ENCODE peak calls at places on chromosome 6, in eight cellular contexts. One of them, this sample, is unnamed.

GRCh38 chr6:34928220-34928619 is 39.2 kb downstream of the ANKS1A start:
- DNase-seq in IMR-90: no peak
- DNase-seq in HCT116: no peak
- DNase-seq in pancreas: no peak
- DNase-seq in OCI-LY7: no peak
- DNase-seq in activated T-cell treated with anti-CD3 and anti-CD28 coated beads for 4 hours: no peak
- DNase-seq in ovary: no peak
- DNase-seq in endodermal cell: no peak
- DNase-seq in this sample: no peak

GRCh38 chr6:5580736-5581568 is 319.6 kb downstream of the FARS2 start:
- DNase-seq in IMR-90: no peak
- DNase-seq in HCT116: no peak
- DNase-seq in pancreas: no peak
- DNase-seq in OCI-LY7: peak
- DNase-seq in activated T-cell treated with anti-CD3 and anti-CD28 coated beads for 4 hours: no peak
- DNase-seq in ovary: no peak
- DNase-seq in endodermal cell: no peak
- DNase-seq in this sample: no peak

GRCh38 chr6:24924956-24925355 is 10.8 kb downstream of the RIPOR2 start:
- DNase-seq in IMR-90: no peak
- DNase-seq in HCT116: no peak
- DNase-seq in pancreas: no peak
- DNase-seq in OCI-LY7: no peak
- DNase-seq in activated T-cell treated with anti-CD3 and anti-CD28 coated beads for 4 hours: no peak
- DNase-seq in ovary: no peak
- DNase-seq in endodermal cell: no peak
- DNase-seq in this sample: no peak

GRCh38 chr6:13762648-13763441 is 51.2 kb upstream of the RANBP9 start:
- DNase-seq in IMR-90: peak
- DNase-seq in HCT116: no peak
- DNase-seq in pancreas: no peak
- DNase-seq in OCI-LY7: peak
- DNase-seq in activated T-cell treated with anti-CD3 and anti-CD28 coated beads for 4 hours: no peak
- DNase-seq in ovary: peak
- DNase-seq in endodermal cell: no peak
- DNase-seq in this sample: no peak

GRCh38 chr6:147974376-147974775 is 368.3 kb upstream of the SASH1 start:
- DNase-seq in IMR-90: peak
- DNase-seq in HCT116: no peak
- DNase-seq in pancreas: no peak
- DNase-seq in OCI-LY7: no peak
- DNase-seq in activated T-cell treated with anti-CD3 and anti-CD28 coated beads for 4 hours: no peak
- DNase-seq in ovary: no peak
- DNase-seq in endodermal cell: no peak
- DNase-seq in this sample: no peak

GRCh38 chr6:70398783-70399730 is 14.3 kb upstream of the FAM135A start:
- DNase-seq in IMR-90: peak
- DNase-seq in HCT116: peak
- DNase-seq in pancreas: peak
- DNase-seq in OCI-LY7: no peak
- DNase-seq in activated T-cell treated with anti-CD3 and anti-CD28 coated beads for 4 hours: no peak
- DNase-seq in ovary: no peak
- DNase-seq in endodermal cell: no peak
- DNase-seq in this sample: peak

GRCh38 chr6:26133730-26134129 is 46.5 kb downstream of the HFE start:
- DNase-seq in IMR-90: no peak
- DNase-seq in HCT116: no peak
- DNase-seq in pancreas: no peak
- DNase-seq in OCI-LY7: no peak
- DNase-seq in activated T-cell treated with anti-CD3 and anti-CD28 coated beads for 4 hours: no peak
- DNase-seq in ovary: no peak
- DNase-seq in endodermal cell: no peak
- DNase-seq in this sample: no peak

GRCh38 chr6:14550410-14550809 is 432.8 kb downstream of the CD83 start:
- DNase-seq in IMR-90: no peak
- DNase-seq in HCT116: no peak
- DNase-seq in pancreas: no peak
- DNase-seq in OCI-LY7: no peak
- DNase-seq in activated T-cell treated with anti-CD3 and anti-CD28 coated beads for 4 hours: no peak
- DNase-seq in ovary: no peak
- DNase-seq in endodermal cell: no peak
- DNase-seq in this sample: no peak

GRCh38 chr6:25700841-25701240 is 48.8 kb downstream of the SCGN start:
- DNase-seq in IMR-90: no peak
- DNase-seq in HCT116: no peak
- DNase-seq in pancreas: no peak
- DNase-seq in OCI-LY7: no peak
- DNase-seq in activated T-cell treated with anti-CD3 and anti-CD28 coated beads for 4 hours: no peak
- DNase-seq in ovary: no peak
- DNase-seq in endodermal cell: no peak
- DNase-seq in this sample: no peak

GRCh38 chr6:159679091-159680077 is 13.7 kb downstream of the SOD2 start:
- DNase-seq in IMR-90: peak
- DNase-seq in HCT116: no peak
- DNase-seq in pancreas: no peak
- DNase-seq in OCI-LY7: no peak
- DNase-seq in activated T-cell treated with anti-CD3 and anti-CD28 coated beads for 4 hours: no peak
- DNase-seq in ovary: no peak
- DNase-seq in endodermal cell: no peak
- DNase-seq in this sample: no peak

GRCh38 chr6:6788394-6789020 is 200.0 kb downstream of the LY86 start:
- DNase-seq in IMR-90: no peak
- DNase-seq in HCT116: no peak
- DNase-seq in pancreas: no peak
- DNase-seq in OCI-LY7: peak
- DNase-seq in activated T-cell treated with anti-CD3 and anti-CD28 coated beads for 4 hours: no peak
- DNase-seq in ovary: no peak
- DNase-seq in endodermal cell: peak
- DNase-seq in this sample: no peak

GRCh38 chr6:45930419-45931059 is 85.1 kb downstream of the CLIC5 start:
- DNase-seq in IMR-90: peak
- DNase-seq in HCT116: peak
- DNase-seq in pancreas: peak
- DNase-seq in OCI-LY7: peak
- DNase-seq in activated T-cell treated with anti-CD3 and anti-CD28 coated beads for 4 hours: peak
- DNase-seq in ovary: peak
- DNase-seq in endodermal cell: peak
- DNase-seq in this sample: peak

GRCh38 chr6:37699138-37699766 is 1.6 kb upstream of the MDGA1 start:
- DNase-seq in IMR-90: no peak
- DNase-seq in HCT116: peak
- DNase-seq in pancreas: no peak
- DNase-seq in OCI-LY7: no peak
- DNase-seq in activated T-cell treated with anti-CD3 and anti-CD28 coated beads for 4 hours: peak
- DNase-seq in ovary: no peak
- DNase-seq in endodermal cell: no peak
- DNase-seq in this sample: no peak

GRCh38 chr6:78835817-78836216 is 31.5 kb upstream of the IRAK1BP1 start:
- DNase-seq in IMR-90: peak
- DNase-seq in HCT116: no peak
- DNase-seq in pancreas: no peak
- DNase-seq in OCI-LY7: no peak
- DNase-seq in activated T-cell treated with anti-CD3 and anti-CD28 coated beads for 4 hours: no peak
- DNase-seq in ovary: no peak
- DNase-seq in endodermal cell: no peak
- DNase-seq in this sample: peak

GRCh38 chr6:167094436-167094819 is 28.5 kb upstream of the CCR6 start:
- DNase-seq in IMR-90: no peak
- DNase-seq in HCT116: no peak
- DNase-seq in pancreas: no peak
- DNase-seq in OCI-LY7: no peak
- DNase-seq in activated T-cell treated with anti-CD3 and anti-CD28 coated beads for 4 hours: no peak
- DNase-seq in ovary: no peak
- DNase-seq in endodermal cell: peak
- DNase-seq in this sample: no peak

GRCh38 chr6:149285626-149286025 is 31.9 kb upstream of the TAB2 start:
- DNase-seq in IMR-90: no peak
- DNase-seq in HCT116: no peak
- DNase-seq in pancreas: no peak
- DNase-seq in OCI-LY7: no peak
- DNase-seq in activated T-cell treated with anti-CD3 and anti-CD28 coated beads for 4 hours: no peak
- DNase-seq in ovary: no peak
- DNase-seq in endodermal cell: no peak
- DNase-seq in this sample: no peak

GRCh38 chr6:13425270-13425905 is 62.0 kb downstream of the GFOD1 start:
- DNase-seq in IMR-90: no peak
- DNase-seq in HCT116: no peak
- DNase-seq in pancreas: no peak
- DNase-seq in OCI-LY7: no peak
- DNase-seq in activated T-cell treated with anti-CD3 and anti-CD28 coated beads for 4 hours: no peak
- DNase-seq in ovary: no peak
- DNase-seq in endodermal cell: no peak
- DNase-seq in this sample: no peak

GRCh38 chr6:128233501-128233900 is 286.9 kb downstream of the PTPRK start:
- DNase-seq in IMR-90: no peak
- DNase-seq in HCT116: no peak
- DNase-seq in pancreas: no peak
- DNase-seq in OCI-LY7: no peak
- DNase-seq in activated T-cell treated with anti-CD3 and anti-CD28 coated beads for 4 hours: no peak
- DNase-seq in ovary: no peak
- DNase-seq in endodermal cell: no peak
- DNase-seq in this sample: no peak

GRCh38 chr6:27608916-27609883 is 136.3 kb upstream of the ZNF184 start:
- DNase-seq in IMR-90: peak
- DNase-seq in HCT116: peak
- DNase-seq in pancreas: no peak
- DNase-seq in OCI-LY7: peak
- DNase-seq in activated T-cell treated with anti-CD3 and anti-CD28 coated beads for 4 hours: no peak
- DNase-seq in ovary: no peak
- DNase-seq in endodermal cell: peak
- DNase-seq in this sample: peak

GRCh38 chr6:12060780-12061619 is 48.9 kb downstream of the HIVEP1 start:
- DNase-seq in IMR-90: peak
- DNase-seq in HCT116: no peak
- DNase-seq in pancreas: peak
- DNase-seq in OCI-LY7: peak
- DNase-seq in activated T-cell treated with anti-CD3 and anti-CD28 coated beads for 4 hours: peak
- DNase-seq in ovary: no peak
- DNase-seq in endodermal cell: peak
- DNase-seq in this sample: no peak

GRCh38 chr6:118562959-118563358 is 14.9 kb downstream of the PLN start:
- DNase-seq in IMR-90: peak
- DNase-seq in HCT116: no peak
- DNase-seq in pancreas: no peak
- DNase-seq in OCI-LY7: no peak
- DNase-seq in activated T-cell treated with anti-CD3 and anti-CD28 coated beads for 4 hours: no peak
- DNase-seq in ovary: no peak
- DNase-seq in endodermal cell: no peak
- DNase-seq in this sample: no peak

GRCh38 chr6:37696841-37697735 is 595 bp downstream of the MDGA1 start:
- DNase-seq in IMR-90: no peak
- DNase-seq in HCT116: no peak
- DNase-seq in pancreas: no peak
- DNase-seq in OCI-LY7: no peak
- DNase-seq in activated T-cell treated with anti-CD3 and anti-CD28 coated beads for 4 hours: no peak
- DNase-seq in ovary: peak
- DNase-seq in endodermal cell: peak
- DNase-seq in this sample: peak

GRCh38 chr6:36766649-36766945 is 69.0 kb downstream of the RAB44 start:
- DNase-seq in IMR-90: no peak
- DNase-seq in HCT116: no peak
- DNase-seq in pancreas: no peak
- DNase-seq in OCI-LY7: peak
- DNase-seq in activated T-cell treated with anti-CD3 and anti-CD28 coated beads for 4 hours: no peak
- DNase-seq in ovary: no peak
- DNase-seq in endodermal cell: no peak
- DNase-seq in this sample: no peak

GRCh38 chr6:44367686-44368085 is 19.8 kb upstream of the CDC5L start:
- DNase-seq in IMR-90: no peak
- DNase-seq in HCT116: no peak
- DNase-seq in pancreas: no peak
- DNase-seq in OCI-LY7: no peak
- DNase-seq in activated T-cell treated with anti-CD3 and anti-CD28 coated beads for 4 hours: no peak
- DNase-seq in ovary: no peak
- DNase-seq in endodermal cell: no peak
- DNase-seq in this sample: no peak

GRCh38 chr6:17281100-17281496 is at the start of gene RBM24:
- DNase-seq in IMR-90: peak
- DNase-seq in HCT116: peak
- DNase-seq in pancreas: peak
- DNase-seq in OCI-LY7: no peak
- DNase-seq in activated T-cell treated with anti-CD3 and anti-CD28 coated beads for 4 hours: peak
- DNase-seq in ovary: peak
- DNase-seq in endodermal cell: peak
- DNase-seq in this sample: peak

GRCh38 chr6:48825501-48826317 is 637.3 kb downstream of the MMUT start:
- DNase-seq in IMR-90: peak
- DNase-seq in HCT116: no peak
- DNase-seq in pancreas: no peak
- DNase-seq in OCI-LY7: no peak
- DNase-seq in activated T-cell treated with anti-CD3 and anti-CD28 coated beads for 4 hours: no peak
- DNase-seq in ovary: no peak
- DNase-seq in endodermal cell: no peak
- DNase-seq in this sample: no peak

GRCh38 chr6:161367472-161367871 is 93.6 kb upstream of the AGPAT4 start:
- DNase-seq in IMR-90: no peak
- DNase-seq in HCT116: no peak
- DNase-seq in pancreas: no peak
- DNase-seq in OCI-LY7: no peak
- DNase-seq in activated T-cell treated with anti-CD3 and anti-CD28 coated beads for 4 hours: no peak
- DNase-seq in ovary: no peak
- DNase-seq in endodermal cell: peak
- DNase-seq in this sample: peak

GRCh38 chr6:148217921-148218320 is 124.7 kb upstream of the SASH1 start:
- DNase-seq in IMR-90: no peak
- DNase-seq in HCT116: no peak
- DNase-seq in pancreas: no peak
- DNase-seq in OCI-LY7: no peak
- DNase-seq in activated T-cell treated with anti-CD3 and anti-CD28 coated beads for 4 hours: no peak
- DNase-seq in ovary: no peak
- DNase-seq in endodermal cell: no peak
- DNase-seq in this sample: no peak

GRCh38 chr6:141513830-141514229 is 618.9 kb upstream of the GJE1 start:
- DNase-seq in IMR-90: no peak
- DNase-seq in HCT116: no peak
- DNase-seq in pancreas: no peak
- DNase-seq in OCI-LY7: no peak
- DNase-seq in activated T-cell treated with anti-CD3 and anti-CD28 coated beads for 4 hours: no peak
- DNase-seq in ovary: no peak
- DNase-seq in endodermal cell: no peak
- DNase-seq in this sample: no peak

GRCh38 chr6:41723178-41723935 is 12.1 kb downstream of the TFEB start:
- DNase-seq in IMR-90: peak
- DNase-seq in HCT116: no peak
- DNase-seq in pancreas: peak
- DNase-seq in OCI-LY7: peak
- DNase-seq in activated T-cell treated with anti-CD3 and anti-CD28 coated beads for 4 hours: no peak
- DNase-seq in ovary: no peak
- DNase-seq in endodermal cell: peak
- DNase-seq in this sample: no peak

GRCh38 chr6:7479801-7480266 is 61.6 kb upstream of the DSP start:
- DNase-seq in IMR-90: peak
- DNase-seq in HCT116: peak
- DNase-seq in pancreas: peak
- DNase-seq in OCI-LY7: no peak
- DNase-seq in activated T-cell treated with anti-CD3 and anti-CD28 coated beads for 4 hours: no peak
- DNase-seq in ovary: no peak
- DNase-seq in endodermal cell: no peak
- DNase-seq in this sample: peak

GRCh38 chr6:105459049-105459448 is 56.2 kb upstream of the PREP start:
- DNase-seq in IMR-90: no peak
- DNase-seq in HCT116: no peak
- DNase-seq in pancreas: no peak
- DNase-seq in OCI-LY7: no peak
- DNase-seq in activated T-cell treated with anti-CD3 and anti-CD28 coated beads for 4 hours: no peak
- DNase-seq in ovary: no peak
- DNase-seq in endodermal cell: no peak
- DNase-seq in this sample: no peak

GRCh38 chr6:112337209-112337638 is 9.9 kb upstream of the RFPL4B start:
- DNase-seq in IMR-90: peak
- DNase-seq in HCT116: peak
- DNase-seq in pancreas: peak
- DNase-seq in OCI-LY7: peak
- DNase-seq in activated T-cell treated with anti-CD3 and anti-CD28 coated beads for 4 hours: no peak
- DNase-seq in ovary: peak
- DNase-seq in endodermal cell: peak
- DNase-seq in this sample: peak

GRCh38 chr6:127547909-127548649 is 28.9 kb upstream of the C6orf58 start:
- DNase-seq in IMR-90: peak
- DNase-seq in HCT116: no peak
- DNase-seq in pancreas: no peak
- DNase-seq in OCI-LY7: no peak
- DNase-seq in activated T-cell treated with anti-CD3 and anti-CD28 coated beads for 4 hours: no peak
- DNase-seq in ovary: no peak
- DNase-seq in endodermal cell: no peak
- DNase-seq in this sample: no peak